ENCODE peak calls at places on chromosome 19, in four cellular contexts. E, P, Q and J are unnamed samples. For H3K27me3, the result is how much of the 10 kb centered on the place peaks cover.

GRCh38 chr19:7242601-7243258 is 51.5 kb downstream of the INSR start:
- DNase-seq in E (peak), P (no peak), Q (no peak), J (peak)

GRCh38 chr19:38852231-38853044 is 2.7 kb upstream of the HNRNPL start:
- DNase-seq in E (peak), P (peak), Q (no peak), J (peak)

GRCh38 chr19:17035842-17036424 is 9.3 kb upstream of the CPAMD8 start:
- DNase-seq in E (no peak), P (no peak), Q (no peak), J (no peak)

GRCh38 chr19:52099497-52100138 is 4.1 kb upstream of the ZNF841 start:
- DNase-seq in E (no peak), P (no peak), Q (no peak), J (no peak)

GRCh38 chr19:4352701-4353121 is 9.3 kb downstream of the MPND start:
- DNase-seq in E (peak), P (peak), Q (no peak), J (no peak)

GRCh38 chr19:12764698-12765097 is 10.7 kb downstream of the HOOK2 start:
- DNase-seq in E (no peak), P (no peak), Q (no peak), J (no peak)

GRCh38 chr19:40650749-40651305 is 39.6 kb downstream of the NUMBL start:
- DNase-seq in E (no peak), P (no peak), Q (no peak), J (peak)

GRCh38 chr19:33440241-33440640 is 66.7 kb downstream of the CEBPG start:
- DNase-seq in E (no peak), P (no peak), Q (no peak), J (no peak)

GRCh38 chr19:3149526-3150505 is 14.0 kb downstream of the GNA15 start:
- DNase-seq in E (no peak), P (no peak), Q (no peak), J (no peak)

GRCh38 chr19:55341191-55342043 is 1.7 kb downstream of the KMT5C start:
- DNase-seq in E (peak), P (peak), Q (no peak), J (peak)

GRCh38 chr19:16398530-16399241 is 73.1 kb downstream of the EPS15L1 start:
- DNase-seq in E (no peak), P (no peak), Q (no peak), J (no peak)

GRCh38 chr19:6971366-6971765 is 49.9 kb downstream of the MBD3L2B start:
- DNase-seq in E (no peak), P (no peak), Q (no peak), J (no peak)

GRCh38 chr19:12721656-12722565 is 1.8 kb downstream of the TNPO2 start:
- DNase-seq in E (peak), P (peak), Q (peak), J (peak)

GRCh38 chr19:3162418-3163229 is 15.9 kb upstream of the S1PR4 start:
- DNase-seq in E (peak), P (no peak), Q (no peak), J (peak)

GRCh38 chr19:38919837-38920528 is 8.0 kb upstream of the CCER2 start:
- DNase-seq in E (no peak), P (no peak), Q (no peak), J (no peak)

GRCh38 chr19:18967358-18968146 is 26.5 kb upstream of the HOMER3 start:
- DNase-seq in E (peak), P (no peak), Q (no peak), J (peak)

GRCh38 chr19:40143612-40144011 is 47.6 kb upstream of the MAP3K10 start:
- DNase-seq in E (no peak), P (no peak), Q (no peak), J (no peak)

GRCh38 chr19:47779524-47780214 is 1.2 kb downstream of the SELENOW start:
- DNase-seq in E (peak), P (no peak), Q (no peak), J (peak)

GRCh38 chr19:49664171-49665070 is 1.2 kb downstream of the IRF3 start:
- DNase-seq in E (peak), P (peak), Q (peak), J (peak)
- H3K18ac ChIP-seq in E (peak), P (peak), Q (peak), J (peak)

GRCh38 chr19:45216677-45217076 is 28.5 kb downstream of the EXOC3L2 start:
- DNase-seq in E (no peak), P (no peak), Q (no peak), J (peak)

GRCh38 chr19:45218426-45218825 is 26.8 kb downstream of the EXOC3L2 start:
- DNase-seq in E (no peak), P (no peak), Q (no peak), J (no peak)

GRCh38 chr19:45218887-45219780 is 26.1 kb downstream of the EXOC3L2 start:
- DNase-seq in E (no peak), P (no peak), Q (no peak), J (no peak)

GRCh38 chr19:45217957-45218334 is 27.3 kb downstream of the EXOC3L2 start:
- DNase-seq in E (no peak), P (no peak), Q (no peak), J (no peak)

DNA sequence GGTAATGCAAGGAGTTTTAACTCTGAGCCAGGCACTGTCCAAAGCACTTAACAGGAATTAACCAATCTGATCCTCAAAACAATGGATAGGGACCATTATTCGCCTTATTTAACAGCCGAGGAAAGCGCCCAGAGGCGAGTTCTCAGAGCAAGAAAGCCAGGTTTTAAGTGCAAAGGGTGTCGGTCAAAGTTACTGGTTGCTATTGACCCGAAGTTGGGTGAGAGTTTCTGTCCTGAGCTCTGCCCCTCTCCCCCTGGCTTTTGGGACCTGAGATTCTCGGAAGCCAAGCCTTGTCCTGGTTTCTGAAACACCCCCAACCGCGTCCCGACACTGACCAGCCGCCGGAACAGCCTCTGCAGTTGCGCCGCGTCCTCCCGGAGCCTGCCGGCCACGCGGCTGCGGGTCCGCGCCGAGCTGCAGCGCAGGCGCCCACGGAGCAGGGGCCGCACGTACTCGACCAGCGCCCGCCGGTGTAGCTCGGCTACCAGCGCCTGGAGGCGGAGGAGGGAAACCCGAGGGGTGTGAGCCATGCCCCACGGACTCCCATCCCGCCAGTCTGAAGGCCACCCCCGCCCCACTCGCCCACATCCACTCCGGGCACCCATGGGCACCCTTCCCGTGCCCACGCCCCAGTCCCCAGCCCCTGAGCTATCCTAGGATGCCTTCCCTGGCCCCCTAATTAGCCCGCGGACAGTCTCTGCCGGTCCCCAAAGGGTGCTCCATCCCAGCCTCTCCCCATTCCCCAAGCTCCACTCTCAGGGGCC is 27.8 kb downstream of the EXOC3L2 start:
- DNase-seq in E (no peak), P (no peak), Q (no peak), J (peak)
- H3K27me3 ChIP-seq in E (half or more), P (under half), Q (under half), J (under half)

DNA sequence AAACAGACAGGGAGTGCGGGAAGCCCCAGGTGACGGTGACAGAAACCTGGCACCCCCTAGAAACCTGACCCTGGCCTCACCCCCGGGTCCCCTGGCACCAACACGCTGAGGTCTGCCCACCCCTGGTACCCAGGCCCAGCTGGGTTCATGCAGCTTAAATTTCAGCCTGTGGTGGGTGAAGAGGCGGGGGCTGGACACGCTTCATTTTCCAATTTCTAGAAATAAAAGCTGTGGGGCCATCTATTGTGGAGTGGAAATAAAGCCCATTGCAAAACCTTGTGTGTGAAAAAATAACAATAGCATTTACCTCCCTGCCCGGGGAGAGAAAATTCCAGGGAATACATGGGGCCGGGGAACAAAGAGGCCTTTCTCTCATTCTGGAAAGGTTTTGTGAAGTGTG is 7.5 kb upstream of the FUT5 start:
- DNase-seq in E (no peak), P (no peak), Q (no peak), J (no peak)
- H3K18ac ChIP-seq in E (no peak), P (no peak), Q (no peak), J (no peak)

GRCh38 chr19:30133803-30134202 is 191.8 kb downstream of the URI1 start:
- DNase-seq in E (no peak), P (no peak), Q (no peak), J (no peak)

GRCh38 chr19:30131722-30132291 is 189.8 kb downstream of the URI1 start:
- DNase-seq in E (no peak), P (no peak), Q (no peak), J (no peak)

GRCh38 chr19:30131246-30131645 is 189.2 kb downstream of the URI1 start:
- DNase-seq in E (no peak), P (no peak), Q (no peak), J (peak)

GRCh38 chr19:30130356-30131122 is 188.5 kb downstream of the URI1 start:
- DNase-seq in E (no peak), P (no peak), Q (no peak), J (no peak)

GRCh38 chr19:30132312-30133075 is 190.5 kb downstream of the URI1 start:
- DNase-seq in E (no peak), P (no peak), Q (no peak), J (no peak)
- H3K27me3 ChIP-seq in E (under half), P (under half), Q (under half), J (under half)

DNA sequence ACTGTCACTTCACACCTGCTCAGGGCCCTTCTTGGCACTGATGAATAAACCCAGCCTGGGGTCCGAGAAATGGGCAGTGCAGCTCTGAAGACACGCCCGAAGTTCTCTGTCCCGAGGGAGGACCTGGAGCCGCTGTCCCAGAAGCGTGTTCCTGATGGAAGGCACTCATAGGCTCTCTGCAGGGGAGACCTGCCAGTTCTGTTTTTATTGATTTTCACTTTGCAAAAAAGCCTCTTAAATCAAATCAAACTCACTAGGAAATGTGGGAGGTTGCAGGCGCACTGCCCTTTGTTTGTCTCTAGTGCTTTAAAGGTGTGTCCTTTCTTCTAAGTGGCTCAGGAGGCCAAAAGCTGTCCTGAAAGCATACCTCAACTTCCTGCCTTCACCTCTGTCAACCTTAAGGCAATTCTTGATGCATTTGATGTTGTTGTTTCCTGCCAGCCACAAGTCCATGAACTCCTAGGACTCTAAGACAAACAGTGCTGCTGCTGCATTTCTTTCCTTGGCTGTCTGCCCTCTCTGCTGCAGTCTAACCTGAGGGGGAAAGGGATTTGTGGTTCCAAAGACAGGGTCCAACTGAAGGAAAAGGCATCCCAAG is 663.2 kb downstream of the UQCRFS1 start:
- DNase-seq in E (no peak), P (no peak), Q (no peak), J (no peak)
- H3K18ac ChIP-seq in E (no peak), P (no peak), Q (no peak), J (no peak)

DNA sequence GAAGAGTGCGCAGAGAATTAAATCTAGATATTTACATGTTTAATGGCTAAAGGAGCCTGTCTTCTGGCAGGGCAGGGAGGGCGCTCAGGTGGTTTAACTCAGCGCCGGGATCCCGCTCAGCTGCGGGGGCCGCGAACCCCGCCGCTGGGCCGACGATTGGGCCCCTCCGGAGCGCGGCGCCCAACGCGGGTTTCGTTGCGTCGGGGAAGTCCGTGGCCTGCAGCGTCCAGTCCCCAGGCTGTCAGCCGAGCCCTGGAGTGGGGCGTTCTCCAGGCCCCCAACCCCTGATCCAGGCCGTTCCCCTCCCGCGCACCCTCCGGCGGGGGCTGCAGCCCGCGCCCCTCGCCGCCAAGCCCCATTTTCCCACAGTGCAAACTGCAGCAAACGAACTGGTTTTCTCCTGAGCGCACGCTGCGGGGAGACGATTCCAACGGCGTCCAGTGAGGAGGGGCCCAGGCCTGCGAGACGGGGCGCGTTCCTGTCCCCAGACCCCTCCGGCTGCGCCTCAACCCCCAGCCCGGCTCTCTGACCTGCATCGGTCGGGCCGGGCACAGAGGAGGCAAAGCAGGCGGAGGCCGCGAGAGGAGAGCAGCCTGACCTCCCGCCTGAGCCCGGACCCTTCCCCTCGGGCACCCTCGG is 4.5 kb upstream of the ONECUT3 start:
- DNase-seq in E (no peak), P (no peak), Q (no peak), J (no peak)
- H3K27me3 ChIP-seq in E (half or more), P (half or more), Q (half or more), J (half or more)